ENCODE peak calls at places on chromosomes 11 and 22, in eight cellular contexts. V is suprapubic skin, E is K562, D is right lobe of liver, H is A549, K is uterus, O is stomach, J is IMR-90. M is an unnamed sample.

GRCh38 chr22:47132428-47132825 is 370.0 kb downstream of the TBC1D22A start:
- DNase-seq in V (no peak), E (no peak), D (no peak), H (no peak), K (no peak), O (no peak), J (no peak), M (no peak)

GRCh38 chr11:122453586-122453985 is 201.9 kb upstream of the UBASH3B start:
- DNase-seq in V (no peak), E (no peak), D (no peak), H (no peak), K (no peak), O (no peak), J (no peak), M (no peak)

GRCh38 chr11:27443746-27444465 is 28.7 kb downstream of the LGR4 start:
- DNase-seq in V (no peak), E (no peak), D (no peak), H (no peak), K (no peak), O (no peak), J (no peak), M (no peak)

GRCh38 chr22:44755956-44756361 is 3.6 kb downstream of the ARHGAP8 start:
- DNase-seq in V (no peak), E (no peak), D (no peak), H (no peak), K (no peak), O (peak), J (no peak), M (no peak)

GRCh38 chr11:15705886-15706285 is 591.2 kb downstream of the INSC start:
- DNase-seq in V (no peak), E (no peak), D (no peak), H (no peak), K (no peak), O (no peak), J (peak), M (no peak)

GRCh38 chr11:23856654-23857053 is 640.2 kb upstream of the LUZP2 start:
- DNase-seq in V (no peak), E (no peak), D (no peak), H (no peak), K (no peak), O (no peak), J (peak), M (no peak)

GRCh38 chr11:44823006-44823405 is 96.2 kb downstream of the TSPAN18 start:
- DNase-seq in V (no peak), E (peak), D (no peak), H (no peak), K (no peak), O (no peak), J (no peak), M (no peak)

GRCh38 chr11:76661306-76661751 is 9.2 kb downstream of the LRRC32 start:
- DNase-seq in V (peak), E (no peak), D (no peak), H (no peak), K (no peak), O (no peak), J (no peak), M (no peak)

GRCh38 chr11:33045551-33046255 is 6.3 kb downstream of the TCP11L1 start:
- DNase-seq in V (no peak), E (no peak), D (no peak), H (no peak), K (no peak), O (no peak), J (no peak), M (no peak)

GRCh38 chr22:39429916-39430575 is 26.8 kb upstream of the MGAT3 start:
- DNase-seq in V (no peak), E (no peak), D (no peak), H (no peak), K (no peak), O (no peak), J (no peak), M (no peak)

GRCh38 chr11:32586576-32587190 is 3.1 kb downstream of the EIF3M start:
- DNase-seq in V (no peak), E (peak), D (no peak), H (peak), K (no peak), O (no peak), J (peak), M (no peak)

GRCh38 chr11:82523141-82523540 is 210.5 kb downstream of the FAM181B start:
- DNase-seq in V (no peak), E (no peak), D (no peak), H (no peak), K (peak), O (no peak), J (no peak), M (no peak)
- TF ChIP-seq CTCF in V (no peak), E (no peak), D (no peak), H (no peak), K (no peak), O (no peak), J (no peak), M (no peak)

GRCh38 chr22:41525450-41526225 is 18.6 kb downstream of the POLR3H start:
- DNase-seq in V (peak), E (no peak), D (no peak), H (no peak), K (no peak), O (no peak), J (no peak), M (no peak)
- TF ChIP-seq POLR2A in V (no peak), E (peak), D (peak), H (no peak), K (no peak), O (no peak), J (no peak), M (no peak)

GRCh38 chr11:64848779-64849599 is 4.5 kb upstream of the CDC42BPG start:
- DNase-seq in V (no peak), E (peak), D (peak), H (no peak), K (no peak), O (peak), J (no peak), M (no peak)
- H3K4me3 ChIP-seq in V (no peak), E (no peak), D (no peak), H (no peak), K (no peak), O (no peak), J (no peak), M (no peak)

GRCh38 chr11:40421187-40421586 is 1038.3 kb downstream of the LRRC4C start:
- DNase-seq in V (no peak), E (no peak), D (peak), H (no peak), K (no peak), O (no peak), J (no peak), M (no peak)

DNA sequence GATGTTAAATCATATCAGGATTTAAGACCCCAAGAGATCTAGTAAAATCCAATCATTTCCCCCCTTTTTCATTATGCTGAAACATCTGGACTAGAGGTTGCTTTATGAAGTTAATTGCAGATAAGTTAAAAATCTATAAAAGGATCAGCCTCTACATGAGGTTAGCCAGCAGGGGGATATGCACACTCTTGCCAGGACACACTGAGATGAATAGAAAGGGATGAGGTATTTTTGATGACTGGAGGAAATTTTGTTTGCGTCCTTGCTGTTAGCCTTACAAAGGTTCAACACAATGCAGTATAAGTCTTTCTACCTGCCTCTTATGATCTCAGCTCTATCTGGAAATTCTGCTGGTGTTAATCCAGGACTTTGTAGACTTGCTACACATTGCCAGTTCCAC is 1034.3 kb downstream of the LRRC4C start:
- DNase-seq in V (no peak), E (no peak), D (no peak), H (no peak), K (no peak), O (no peak), J (no peak), M (no peak)
- TF ChIP-seq CTCF in V (no peak), E (no peak), D (no peak), H (no peak), K (no peak), O (no peak), J (no peak), M (no peak)